ENCODE peak calls at places on chromosomes 5 and 9, in ten cellular contexts. I is HepG2, V is GM23248, C is mesenchymal stem cell, U is H9, D is neuronal stem cell, K is mammary epithelial cell, W is IMR-90, J is MM.1S, O is NT2/D1. H is an unnamed sample.

GRCh38 chr5:38556599-38557308 is at the start of gene LIFR:
- DNase-seq in I (peak), V (peak), C (peak), U (peak), D (peak), K (peak), W (peak), J (peak), O (peak), H (peak)

GRCh38 chr5:172602712-172603289 is 38.3 kb upstream of the NEURL1B start:
- DNase-seq in I (no peak), V (no peak), C (no peak), U (no peak), D (no peak), K (no peak), W (no peak), J (no peak), O (no peak), H (no peak)

GRCh38 chr5:148145916-148146315 is 22.4 kb upstream of the SPINK14 start:
- DNase-seq in I (peak), V (peak), C (peak), U (no peak), D (no peak), K (peak), W (peak), J (no peak), O (no peak), H (peak)

GRCh38 chr5:155147222-155147621 is 133.7 kb downstream of the KIF4B start:
- DNase-seq in I (no peak), V (peak), C (peak), U (no peak), D (no peak), K (no peak), W (no peak), J (no peak), O (no peak), H (peak)

GRCh38 chr9:113886933-113887332 is 10.8 kb downstream of the ZNF618 start:
- DNase-seq in I (no peak), V (peak), C (peak), U (no peak), D (no peak), K (peak), W (no peak), J (no peak), O (no peak), H (peak)

GRCh38 chr5:123344819-123345426 is 78.3 kb downstream of the CEP120 start:
- DNase-seq in I (peak), V (peak), C (peak), U (no peak), D (peak), K (peak), W (peak), J (peak), O (peak), H (peak)

GRCh38 chr5:172905346-172905756 is 53.9 kb upstream of the RPL26L1 start:
- DNase-seq in I (no peak), V (no peak), C (no peak), U (no peak), D (no peak), K (no peak), W (no peak), J (no peak), O (no peak), H (no peak)

GRCh38 chr9:27943544-27943943 is 370.3 kb upstream of the C9orf72 start:
- DNase-seq in I (no peak), V (no peak), C (no peak), U (no peak), D (peak), K (no peak), W (no peak), J (no peak), O (no peak), H (no peak)

DNA sequence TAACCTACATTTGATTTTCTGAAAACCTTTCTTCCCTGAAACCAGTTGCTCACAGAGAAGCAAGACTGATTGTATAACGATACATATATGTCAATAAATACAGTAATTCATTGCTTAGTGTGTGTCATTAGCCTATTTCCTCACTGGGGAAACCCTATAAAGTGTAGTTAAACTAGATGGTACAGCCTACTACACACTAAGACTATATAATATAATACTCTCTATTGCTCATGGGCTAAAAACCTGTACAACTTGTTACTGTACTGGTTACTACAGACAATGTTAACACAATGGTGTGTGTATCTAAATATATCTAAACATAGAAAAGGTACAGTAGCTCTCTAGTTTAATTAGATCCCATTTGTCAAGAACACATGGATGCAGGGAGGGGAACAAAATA is 181.2 kb downstream of the CDH18 start:
- DNase-seq in I (no peak), V (no peak), C (no peak), U (no peak), D (no peak), K (no peak), W (no peak), J (no peak), O (no peak), H (no peak)
- H3K9ac ChIP-seq in I (no peak), V (no peak), C (no peak), U (no peak), D (no peak), K (no peak), W (no peak), J (no peak), O (no peak), H (no peak)

DNA sequence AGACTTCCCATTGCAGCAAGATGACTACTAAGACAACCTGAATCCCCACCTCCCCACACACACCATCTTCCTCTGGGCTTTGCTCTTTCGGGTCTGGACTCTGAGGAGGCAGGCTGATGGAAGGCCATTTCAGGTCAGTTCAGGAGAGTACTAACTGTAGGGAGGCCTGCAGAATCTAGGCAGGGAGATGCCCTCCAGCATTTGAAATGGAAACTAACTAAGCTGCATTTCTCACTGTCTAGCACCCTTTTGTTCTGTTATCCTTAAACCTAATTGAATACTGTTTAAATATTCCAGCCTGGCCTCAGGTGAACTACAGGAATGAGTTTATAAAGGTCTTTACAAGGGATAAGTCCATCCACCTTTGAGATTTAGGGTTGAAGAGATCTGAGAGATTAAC is 4.9 kb upstream of the TBCA start:
- DNase-seq in I (no peak), V (no peak), C (no peak), U (no peak), D (no peak), K (no peak), W (no peak), J (no peak), O (no peak), H (no peak)
- H3K9ac ChIP-seq in I (no peak), V (no peak), C (no peak), U (no peak), D (no peak), K (no peak), W (no peak), J (no peak), O (no peak), H (no peak)

GRCh38 chr9:133348763-133349573 is 950 bp downstream of the RPL7A start:
- DNase-seq in I (no peak), V (peak), C (no peak), U (no peak), D (no peak), K (no peak), W (no peak), J (no peak), O (no peak), H (no peak)

GRCh38 chr9:133347985-133348762 is at the start of the genes MED22 and RPL7A:
- DNase-seq in I (peak), V (peak), C (peak), U (peak), D (peak), K (peak), W (peak), J (peak), O (peak), H (peak)

GRCh38 chr9:133351908-133352634 is 4.1 kb downstream of the RPL7A start:
- DNase-seq in I (peak), V (peak), C (peak), U (peak), D (peak), K (peak), W (peak), J (peak), O (peak), H (peak)

GRCh38 chr9:133351526-133351907 is 3.5 kb downstream of the RPL7A start:
- DNase-seq in I (no peak), V (no peak), C (no peak), U (no peak), D (no peak), K (no peak), W (no peak), J (no peak), O (no peak), H (no peak)

DNA sequence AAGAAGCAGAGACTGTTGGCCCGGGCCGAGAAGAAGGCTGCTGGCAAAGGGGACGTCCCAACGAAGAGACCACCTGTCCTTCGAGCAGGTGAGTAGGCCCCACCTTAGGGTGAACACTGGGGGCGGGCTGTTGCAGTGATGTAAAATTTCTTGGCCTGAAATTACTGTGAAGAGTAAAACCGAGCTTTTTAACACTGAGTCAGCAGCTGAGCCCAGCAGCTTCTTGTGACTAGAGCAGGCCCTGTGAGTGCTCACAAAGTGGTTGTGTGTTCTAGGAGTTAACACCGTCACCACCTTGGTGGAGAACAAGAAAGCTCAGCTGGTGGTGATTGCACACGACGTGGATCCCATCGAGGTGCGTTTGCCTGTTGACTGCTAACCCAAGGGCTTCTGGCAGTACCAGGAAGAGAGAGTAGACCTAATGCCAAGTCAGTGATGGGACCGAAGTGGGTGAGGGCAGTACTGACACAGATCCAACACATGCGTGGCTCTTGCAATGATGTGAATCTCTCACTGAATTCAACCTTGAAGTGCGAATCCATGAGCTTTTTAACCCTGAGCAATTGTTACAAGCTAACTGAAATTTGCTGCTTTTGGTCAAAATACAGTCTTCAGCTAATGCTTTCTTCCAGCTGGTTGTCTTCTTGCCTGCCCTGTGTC is 2.1 kb downstream of the RPL7A start:
- DNase-seq in I (no peak), V (peak), C (no peak), U (no peak), D (no peak), K (no peak), W (no peak), J (no peak), O (no peak), H (no peak)
- H3K9ac ChIP-seq in I (peak), V (peak), C (peak), U (peak), D (no peak), K (peak), W (no peak), J (no peak), O (peak), H (peak)

DNA sequence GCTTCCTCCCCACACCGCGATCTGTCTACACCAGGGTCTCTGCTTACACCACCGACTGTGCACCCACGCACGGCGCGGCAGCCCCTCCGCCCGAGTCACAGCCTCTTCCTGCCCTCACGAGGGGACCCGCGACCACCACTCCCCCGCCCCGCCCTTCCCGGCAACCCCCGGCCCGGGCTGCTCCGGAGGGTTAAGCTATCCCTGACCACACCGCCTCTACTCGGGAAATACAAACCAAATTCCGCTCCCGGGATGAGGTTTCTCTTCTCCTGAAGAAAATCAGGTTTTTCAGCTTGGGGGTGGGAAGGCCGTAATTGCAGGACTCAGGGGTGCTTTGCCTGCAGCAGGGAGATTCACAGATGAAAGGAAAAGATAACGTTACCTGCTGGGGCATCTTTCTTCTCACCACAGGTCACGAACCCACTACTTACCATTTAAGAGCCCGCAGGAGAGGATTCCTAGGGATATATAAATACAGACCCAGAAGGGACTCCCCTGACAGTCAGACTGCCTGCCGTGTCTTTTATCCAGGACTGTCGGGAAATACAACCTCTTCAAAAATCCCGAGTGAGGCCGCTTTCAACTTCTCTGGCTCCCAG is 63.5 kb downstream of the ROR2 start:
- DNase-seq in I (no peak), V (no peak), C (peak), U (peak), D (peak), K (no peak), W (no peak), J (no peak), O (peak), H (no peak)
- H3K9ac ChIP-seq in I (no peak), V (peak), C (peak), U (no peak), D (peak), K (no peak), W (peak), J (no peak), O (peak), H (no peak)

GRCh38 chr9:134488251-134488900 is 153.2 kb upstream of the COL5A1 start:
- DNase-seq in I (no peak), V (peak), C (no peak), U (no peak), D (no peak), K (no peak), W (no peak), J (no peak), O (no peak), H (no peak)
- H3K9ac ChIP-seq in I (no peak), V (peak), C (peak), U (no peak), D (peak), K (no peak), W (no peak), J (no peak), O (peak), H (no peak)

GRCh38 chr9:126228779-126229444 is 97.7 kb upstream of the MVB12B start:
- DNase-seq in I (peak), V (peak), C (peak), U (peak), D (peak), K (peak), W (peak), J (peak), O (peak), H (peak)
- H3K9ac ChIP-seq in I (no peak), V (no peak), C (no peak), U (no peak), D (no peak), K (no peak), W (no peak), J (no peak), O (no peak), H (no peak)

GRCh38 chr9:77523891-77524290 is 124.2 kb downstream of the GNA14 start:
- DNase-seq in I (no peak), V (no peak), C (no peak), U (no peak), D (no peak), K (no peak), W (no peak), J (no peak), O (no peak), H (no peak)
- H3K9ac ChIP-seq in I (no peak), V (no peak), C (peak), U (no peak), D (no peak), K (no peak), W (no peak), J (no peak), O (no peak), H (no peak)

GRCh38 chr9:95302471-95302870 is 15.0 kb downstream of the FANCC start:
- DNase-seq in I (no peak), V (no peak), C (no peak), U (no peak), D (no peak), K (no peak), W (no peak), J (no peak), O (no peak), H (peak)
- H3K9ac ChIP-seq in I (no peak), V (no peak), C (no peak), U (no peak), D (no peak), K (no peak), W (no peak), J (no peak), O (no peak), H (no peak)